ENCODE peak calls at places on chromosomes 11 and 22, in seven cellular contexts. One of them, this sample, is unnamed.

GRCh38 chr11:116217006-116217405 is 555.8 kb downstream of the BUD13 start:
- DNase-seq in brain microvascular endothelial cell: peak; percentile 49
- DNase-seq in HFF-Myc: peak; percentile 1
- DNase-seq in HFFc6: no peak
- DNase-seq in activated CD8-positive, alpha-beta T cell treated with anti-CD3 and anti-CD28 coated beads for 36 hours: peak; percentile 10
- DNase-seq in RWPE1: no peak
- DNase-seq in lower leg skin: no peak
- DNase-seq in this sample: no peak

GRCh38 chr11:45855308-45855707 is 8.0 kb downstream of the CRY2 start:
- DNase-seq in brain microvascular endothelial cell: no peak
- DNase-seq in HFF-Myc: no peak
- DNase-seq in HFFc6: no peak
- DNase-seq in activated CD8-positive, alpha-beta T cell treated with anti-CD3 and anti-CD28 coated beads for 36 hours: no peak
- DNase-seq in RWPE1: no peak
- DNase-seq in lower leg skin: peak; percentile 73
- DNase-seq in this sample: no peak

GRCh38 chr11:61637287-61637686 is 42.9 kb upstream of the DAGLA start:
- DNase-seq in brain microvascular endothelial cell: no peak
- DNase-seq in HFF-Myc: no peak
- DNase-seq in HFFc6: no peak
- DNase-seq in activated CD8-positive, alpha-beta T cell treated with anti-CD3 and anti-CD28 coated beads for 36 hours: no peak
- DNase-seq in RWPE1: no peak
- DNase-seq in lower leg skin: no peak
- DNase-seq in this sample: no peak

GRCh38 chr11:1753426-1754305 is 3.3 kb upstream of the IFITM10 start:
- DNase-seq in brain microvascular endothelial cell: no peak
- DNase-seq in HFF-Myc: no peak
- DNase-seq in HFFc6: no peak
- DNase-seq in activated CD8-positive, alpha-beta T cell treated with anti-CD3 and anti-CD28 coated beads for 36 hours: no peak
- DNase-seq in RWPE1: no peak
- DNase-seq in lower leg skin: no peak
- DNase-seq in this sample: no peak

GRCh38 chr11:108647701-108648527 is 17.0 kb upstream of the DDX10 start:
- DNase-seq in brain microvascular endothelial cell: peak; percentile 85
- DNase-seq in HFF-Myc: peak; percentile 81
- DNase-seq in HFFc6: peak; percentile 66
- DNase-seq in activated CD8-positive, alpha-beta T cell treated with anti-CD3 and anti-CD28 coated beads for 36 hours: peak; percentile 83
- DNase-seq in RWPE1: peak; percentile 65
- DNase-seq in lower leg skin: peak; percentile 95
- DNase-seq in this sample: peak; percentile 54

GRCh38 chr11:1299621-1300020 is 9.8 kb downstream of the TOLLIP start:
- DNase-seq in brain microvascular endothelial cell: no peak
- DNase-seq in HFF-Myc: no peak
- DNase-seq in HFFc6: no peak
- DNase-seq in activated CD8-positive, alpha-beta T cell treated with anti-CD3 and anti-CD28 coated beads for 36 hours: no peak
- DNase-seq in RWPE1: no peak
- DNase-seq in lower leg skin: peak; percentile 83
- DNase-seq in this sample: no peak

GRCh38 chr11:37506516-37506915 is 908.5 kb upstream of the RAG2 start:
- DNase-seq in brain microvascular endothelial cell: no peak
- DNase-seq in HFF-Myc: no peak
- DNase-seq in HFFc6: no peak
- DNase-seq in activated CD8-positive, alpha-beta T cell treated with anti-CD3 and anti-CD28 coated beads for 36 hours: no peak
- DNase-seq in RWPE1: no peak
- DNase-seq in lower leg skin: no peak
- DNase-seq in this sample: no peak

GRCh38 chr22:32836286-32836859 is 34.9 kb downstream of the TIMP3 start:
- DNase-seq in brain microvascular endothelial cell: no peak
- DNase-seq in HFF-Myc: no peak
- DNase-seq in HFFc6: no peak
- DNase-seq in activated CD8-positive, alpha-beta T cell treated with anti-CD3 and anti-CD28 coated beads for 36 hours: peak; percentile 7
- DNase-seq in RWPE1: peak; percentile 24
- DNase-seq in lower leg skin: no peak
- DNase-seq in this sample: peak; percentile 37

GRCh38 chr11:132187814-132188213 is 817.4 kb downstream of the NTM start:
- DNase-seq in brain microvascular endothelial cell: peak; percentile 43
- DNase-seq in HFF-Myc: no peak
- DNase-seq in HFFc6: peak; percentile 2
- DNase-seq in activated CD8-positive, alpha-beta T cell treated with anti-CD3 and anti-CD28 coated beads for 36 hours: no peak
- DNase-seq in RWPE1: no peak
- DNase-seq in lower leg skin: no peak
- DNase-seq in this sample: no peak

GRCh38 chr22:17159504-17159951 is 451 bp upstream of the HDHD5 start:
- DNase-seq in brain microvascular endothelial cell: peak; percentile 20
- DNase-seq in HFF-Myc: no peak
- DNase-seq in HFFc6: no peak
- DNase-seq in activated CD8-positive, alpha-beta T cell treated with anti-CD3 and anti-CD28 coated beads for 36 hours: peak; percentile 87
- DNase-seq in RWPE1: peak; percentile 27
- DNase-seq in lower leg skin: peak; percentile 90
- DNase-seq in this sample: peak; percentile 48

GRCh38 chr11:19288256-19288655 is 47.5 kb upstream of the E2F8 start:
- DNase-seq in brain microvascular endothelial cell: no peak
- DNase-seq in HFF-Myc: no peak
- DNase-seq in HFFc6: no peak
- DNase-seq in activated CD8-positive, alpha-beta T cell treated with anti-CD3 and anti-CD28 coated beads for 36 hours: no peak
- DNase-seq in RWPE1: no peak
- DNase-seq in lower leg skin: no peak
- DNase-seq in this sample: no peak

GRCh38 chr11:125869526-125869925 is 17.9 kb upstream of the HYLS1 start:
- DNase-seq in brain microvascular endothelial cell: no peak
- DNase-seq in HFF-Myc: no peak
- DNase-seq in HFFc6: no peak
- DNase-seq in activated CD8-positive, alpha-beta T cell treated with anti-CD3 and anti-CD28 coated beads for 36 hours: no peak
- DNase-seq in RWPE1: no peak
- DNase-seq in lower leg skin: no peak
- DNase-seq in this sample: no peak
- TF ChIP-seq CTCF in brain microvascular endothelial cell: no peak
- TF ChIP-seq CTCF in HFF-Myc: no peak
- TF ChIP-seq CTCF in HFFc6: peak; percentile 32
- TF ChIP-seq CTCF in activated CD8-positive, alpha-beta T cell treated with anti-CD3 and anti-CD28 coated beads for 36 hours: no peak
- TF ChIP-seq CTCF in RWPE1: no peak
- TF ChIP-seq CTCF in lower leg skin: no peak
- TF ChIP-seq CTCF in this sample: no peak

GRCh38 chr11:72534859-72535547 is 100.7 kb upstream of the CLPB start:
- DNase-seq in brain microvascular endothelial cell: no peak
- DNase-seq in HFF-Myc: no peak
- DNase-seq in HFFc6: peak; percentile 48
- DNase-seq in activated CD8-positive, alpha-beta T cell treated with anti-CD3 and anti-CD28 coated beads for 36 hours: no peak
- DNase-seq in RWPE1: no peak
- DNase-seq in lower leg skin: peak; percentile 70
- DNase-seq in this sample: no peak
- TF ChIP-seq CTCF in brain microvascular endothelial cell: peak; percentile 39
- TF ChIP-seq CTCF in HFF-Myc: peak; percentile 10
- TF ChIP-seq CTCF in HFFc6: peak; percentile 62
- TF ChIP-seq CTCF in activated CD8-positive, alpha-beta T cell treated with anti-CD3 and anti-CD28 coated beads for 36 hours: no peak
- TF ChIP-seq CTCF in RWPE1: no peak
- TF ChIP-seq CTCF in lower leg skin: no peak
- TF ChIP-seq CTCF in this sample: no peak

GRCh38 chr11:29937526-29937925 is 79.3 kb downstream of the KCNA4 start:
- DNase-seq in brain microvascular endothelial cell: no peak
- DNase-seq in HFF-Myc: no peak
- DNase-seq in HFFc6: no peak
- DNase-seq in activated CD8-positive, alpha-beta T cell treated with anti-CD3 and anti-CD28 coated beads for 36 hours: no peak
- DNase-seq in RWPE1: no peak
- DNase-seq in lower leg skin: no peak
- DNase-seq in this sample: no peak
- TF ChIP-seq CTCF in brain microvascular endothelial cell: no peak
- TF ChIP-seq CTCF in HFF-Myc: no peak
- TF ChIP-seq CTCF in HFFc6: no peak
- TF ChIP-seq CTCF in activated CD8-positive, alpha-beta T cell treated with anti-CD3 and anti-CD28 coated beads for 36 hours: no peak
- TF ChIP-seq CTCF in RWPE1: no peak
- TF ChIP-seq CTCF in lower leg skin: no peak
- TF ChIP-seq CTCF in this sample: no peak

DNA sequence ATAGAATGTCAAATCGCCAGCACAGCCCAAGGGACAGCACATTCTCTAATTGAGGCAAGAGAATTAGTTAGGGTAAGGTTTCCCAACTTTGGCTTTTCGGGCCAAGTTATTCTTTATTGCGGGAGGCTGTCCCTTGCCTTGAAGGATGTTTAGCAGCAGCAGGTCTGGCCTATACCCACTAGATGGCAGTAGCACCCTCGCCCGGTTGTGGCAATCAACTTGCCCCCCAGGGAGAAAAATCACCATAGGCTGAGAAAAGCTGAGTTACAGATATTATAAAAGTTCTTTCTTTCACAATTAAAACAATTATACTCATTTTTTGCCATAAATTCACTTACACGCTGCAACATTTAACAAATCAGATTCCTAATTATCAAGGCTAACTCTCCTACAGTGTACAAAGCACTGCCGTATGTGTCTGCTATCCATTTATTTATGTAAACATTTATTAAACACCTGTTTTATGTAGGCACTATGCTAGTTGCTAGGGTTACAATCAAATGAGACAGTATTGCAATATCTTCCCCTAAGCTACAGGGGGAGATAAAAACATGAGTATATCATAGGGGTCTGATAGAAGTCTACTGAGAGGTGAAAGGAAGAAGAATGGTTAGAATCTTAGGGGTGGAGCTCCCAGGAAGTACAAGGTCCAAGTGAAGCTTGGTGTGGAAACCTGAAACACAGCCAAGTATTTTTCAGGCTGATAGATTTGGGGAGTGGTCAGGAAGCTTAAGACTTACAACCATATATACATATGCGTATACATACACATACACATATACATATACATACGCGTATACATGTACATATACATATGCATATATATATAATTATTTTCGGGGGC is 452.3 kb downstream of the RAB38 start:
- DNase-seq in brain microvascular endothelial cell: peak; percentile 7
- DNase-seq in HFF-Myc: no peak
- DNase-seq in HFFc6: no peak
- DNase-seq in activated CD8-positive, alpha-beta T cell treated with anti-CD3 and anti-CD28 coated beads for 36 hours: peak; percentile 9
- DNase-seq in RWPE1: peak; percentile 21
- DNase-seq in lower leg skin: no peak
- DNase-seq in this sample: peak; percentile 10
- TF ChIP-seq CTCF in brain microvascular endothelial cell: peak; percentile 88
- TF ChIP-seq CTCF in HFF-Myc: peak; percentile 85
- TF ChIP-seq CTCF in HFFc6: peak; percentile 79
- TF ChIP-seq CTCF in activated CD8-positive, alpha-beta T cell treated with anti-CD3 and anti-CD28 coated beads for 36 hours: peak; percentile 34
- TF ChIP-seq CTCF in RWPE1: peak; percentile 80
- TF ChIP-seq CTCF in lower leg skin: no peak
- TF ChIP-seq CTCF in this sample: peak; percentile 69

DNA sequence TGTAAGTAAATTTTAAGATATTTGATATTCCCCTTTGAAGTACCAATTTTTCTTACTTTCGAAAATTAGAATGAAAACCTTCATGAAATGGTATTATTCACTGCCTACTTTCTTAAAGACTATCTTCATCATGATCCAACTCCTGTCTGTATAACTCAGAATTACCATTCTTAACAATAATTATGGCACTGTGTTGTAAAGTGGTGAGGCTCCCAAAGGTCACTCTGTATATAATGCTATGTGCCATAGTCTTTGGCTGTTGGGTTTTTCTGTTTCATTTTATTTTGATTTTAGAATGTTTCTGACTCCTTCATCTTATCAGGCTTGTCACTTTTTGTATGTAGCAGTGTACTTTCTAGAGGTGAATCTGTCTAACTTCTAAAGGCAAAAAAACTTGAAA is 52.4 kb downstream of the MAML2 start:
- DNase-seq in brain microvascular endothelial cell: no peak
- DNase-seq in HFF-Myc: no peak
- DNase-seq in HFFc6: no peak
- DNase-seq in activated CD8-positive, alpha-beta T cell treated with anti-CD3 and anti-CD28 coated beads for 36 hours: no peak
- DNase-seq in RWPE1: no peak
- DNase-seq in lower leg skin: no peak
- DNase-seq in this sample: no peak
- TF ChIP-seq CTCF in brain microvascular endothelial cell: no peak
- TF ChIP-seq CTCF in HFF-Myc: no peak
- TF ChIP-seq CTCF in HFFc6: no peak
- TF ChIP-seq CTCF in activated CD8-positive, alpha-beta T cell treated with anti-CD3 and anti-CD28 coated beads for 36 hours: no peak
- TF ChIP-seq CTCF in RWPE1: no peak
- TF ChIP-seq CTCF in lower leg skin: no peak
- TF ChIP-seq CTCF in this sample: no peak